ENCODE peak calls at places on chromosomes 4 and X, in five cellular contexts. One of them, this sample, is unnamed.

GRCh38 chrX:1592128-1592862 is 891 bp downstream of the AKAP17A start:
- DNase-seq in activated CD4-positive, alpha-beta T cell treated with anti-CD3 and anti-CD28 coated beads, Interleukin-2, amount 50 U/mL, for 1 hour: no peak
- DNase-seq in adipocyte: peak; percentile 56
- DNase-seq in stimulated activated CD4-positive, alpha-beta T cell treated with anti-CD3 and anti-CD28 coated beads, Interleukin-2, amount 100 ng/mL, for 48 hours: no peak
- DNase-seq in activated gamma-delta T cell treated with anti-CD3 and anti-CD28 coated beads, Interleukin-2, amount 50 U/mL, for 16 hours: no peak
- DNase-seq in this sample: peak; percentile 94

GRCh38 chr4:15805583-15806517 is 27.7 kb downstream of the CD38 start:
- DNase-seq in activated CD4-positive, alpha-beta T cell treated with anti-CD3 and anti-CD28 coated beads, Interleukin-2, amount 50 U/mL, for 1 hour: peak; percentile 21
- DNase-seq in activated gamma-delta T cell treated with anti-CD3 and anti-CD28 coated beads, Interleukin-2, amount 50 U/mL, for 16 hours: peak; percentile 7
- DNase-seq in adipocyte: peak; percentile 73
- DNase-seq in stimulated activated CD4-positive, alpha-beta T cell treated with anti-CD3 and anti-CD28 coated beads, Interleukin-2, amount 100 ng/mL, for 48 hours: peak; percentile 16
- DNase-seq in this sample: no peak

GRCh38 chrX:7120578-7121219 is 26.8 kb upstream of the STS start:
- DNase-seq in adipocyte: peak; percentile 47
- DNase-seq in activated CD4-positive, alpha-beta T cell treated with anti-CD3 and anti-CD28 coated beads, Interleukin-2, amount 50 U/mL, for 1 hour: no peak
- DNase-seq in activated gamma-delta T cell treated with anti-CD3 and anti-CD28 coated beads, Interleukin-2, amount 50 U/mL, for 16 hours: no peak
- DNase-seq in stimulated activated CD4-positive, alpha-beta T cell treated with anti-CD3 and anti-CD28 coated beads, Interleukin-2, amount 100 ng/mL, for 48 hours: no peak
- DNase-seq in this sample: peak; percentile 65

GRCh38 chrX:7941390-7942042 is 14.3 kb upstream of the PNPLA4 start:
- DNase-seq in activated CD4-positive, alpha-beta T cell treated with anti-CD3 and anti-CD28 coated beads, Interleukin-2, amount 50 U/mL, for 1 hour: no peak
- DNase-seq in adipocyte: peak; percentile 26
- DNase-seq in stimulated activated CD4-positive, alpha-beta T cell treated with anti-CD3 and anti-CD28 coated beads, Interleukin-2, amount 100 ng/mL, for 48 hours: no peak
- DNase-seq in activated gamma-delta T cell treated with anti-CD3 and anti-CD28 coated beads, Interleukin-2, amount 50 U/mL, for 16 hours: no peak
- DNase-seq in this sample: no peak

GRCh38 chrX:3252744-3253143 is 93.7 kb downstream of the MXRA5 start:
- DNase-seq in activated gamma-delta T cell treated with anti-CD3 and anti-CD28 coated beads, Interleukin-2, amount 50 U/mL, for 16 hours: no peak
- DNase-seq in stimulated activated CD4-positive, alpha-beta T cell treated with anti-CD3 and anti-CD28 coated beads, Interleukin-2, amount 100 ng/mL, for 48 hours: no peak
- DNase-seq in adipocyte: peak; percentile 26
- DNase-seq in activated CD4-positive, alpha-beta T cell treated with anti-CD3 and anti-CD28 coated beads, Interleukin-2, amount 50 U/mL, for 1 hour: no peak
- DNase-seq in this sample: no peak

GRCh38 chr4:188295899-188296298 is 156.7 kb downstream of the TRIML1 start:
- DNase-seq in adipocyte: peak; percentile 37
- DNase-seq in activated CD4-positive, alpha-beta T cell treated with anti-CD3 and anti-CD28 coated beads, Interleukin-2, amount 50 U/mL, for 1 hour: no peak
- DNase-seq in stimulated activated CD4-positive, alpha-beta T cell treated with anti-CD3 and anti-CD28 coated beads, Interleukin-2, amount 100 ng/mL, for 48 hours: no peak
- DNase-seq in activated gamma-delta T cell treated with anti-CD3 and anti-CD28 coated beads, Interleukin-2, amount 50 U/mL, for 16 hours: no peak
- DNase-seq in this sample: peak; percentile 89

GRCh38 chrX:31279359-31279758 is 207.5 kb upstream of the FTHL17 start:
- DNase-seq in activated gamma-delta T cell treated with anti-CD3 and anti-CD28 coated beads, Interleukin-2, amount 50 U/mL, for 16 hours: no peak
- DNase-seq in stimulated activated CD4-positive, alpha-beta T cell treated with anti-CD3 and anti-CD28 coated beads, Interleukin-2, amount 100 ng/mL, for 48 hours: no peak
- DNase-seq in activated CD4-positive, alpha-beta T cell treated with anti-CD3 and anti-CD28 coated beads, Interleukin-2, amount 50 U/mL, for 1 hour: no peak
- DNase-seq in adipocyte: no peak
- DNase-seq in this sample: no peak

GRCh38 chr4:101014417-101014816 is 332.9 kb downstream of the PPP3CA start:
- DNase-seq in activated gamma-delta T cell treated with anti-CD3 and anti-CD28 coated beads, Interleukin-2, amount 50 U/mL, for 16 hours: no peak
- DNase-seq in stimulated activated CD4-positive, alpha-beta T cell treated with anti-CD3 and anti-CD28 coated beads, Interleukin-2, amount 100 ng/mL, for 48 hours: no peak
- DNase-seq in adipocyte: no peak
- DNase-seq in activated CD4-positive, alpha-beta T cell treated with anti-CD3 and anti-CD28 coated beads, Interleukin-2, amount 50 U/mL, for 1 hour: no peak
- DNase-seq in this sample: no peak

GRCh38 chr4:136803430-136803829 is 728.9 kb downstream of the PCDH18 start:
- DNase-seq in activated CD4-positive, alpha-beta T cell treated with anti-CD3 and anti-CD28 coated beads, Interleukin-2, amount 50 U/mL, for 1 hour: no peak
- DNase-seq in stimulated activated CD4-positive, alpha-beta T cell treated with anti-CD3 and anti-CD28 coated beads, Interleukin-2, amount 100 ng/mL, for 48 hours: no peak
- DNase-seq in adipocyte: no peak
- DNase-seq in activated gamma-delta T cell treated with anti-CD3 and anti-CD28 coated beads, Interleukin-2, amount 50 U/mL, for 16 hours: no peak
- DNase-seq in this sample: no peak

GRCh38 chr4:133555671-133556070 is 406.6 kb downstream of the PCDH10 start:
- DNase-seq in adipocyte: no peak
- DNase-seq in activated gamma-delta T cell treated with anti-CD3 and anti-CD28 coated beads, Interleukin-2, amount 50 U/mL, for 16 hours: no peak
- DNase-seq in stimulated activated CD4-positive, alpha-beta T cell treated with anti-CD3 and anti-CD28 coated beads, Interleukin-2, amount 100 ng/mL, for 48 hours: no peak
- DNase-seq in activated CD4-positive, alpha-beta T cell treated with anti-CD3 and anti-CD28 coated beads, Interleukin-2, amount 50 U/mL, for 1 hour: no peak
- DNase-seq in this sample: no peak

GRCh38 chrX:46959101-46959500 is 46.9 kb downstream of the JADE3 start:
- DNase-seq in activated CD4-positive, alpha-beta T cell treated with anti-CD3 and anti-CD28 coated beads, Interleukin-2, amount 50 U/mL, for 1 hour: no peak
- DNase-seq in activated gamma-delta T cell treated with anti-CD3 and anti-CD28 coated beads, Interleukin-2, amount 50 U/mL, for 16 hours: no peak
- DNase-seq in adipocyte: no peak
- DNase-seq in stimulated activated CD4-positive, alpha-beta T cell treated with anti-CD3 and anti-CD28 coated beads, Interleukin-2, amount 100 ng/mL, for 48 hours: no peak
- DNase-seq in this sample: no peak

GRCh38 chr4:96170198-96170597 is 330.3 kb downstream of the PDHA2 start:
- DNase-seq in activated CD4-positive, alpha-beta T cell treated with anti-CD3 and anti-CD28 coated beads, Interleukin-2, amount 50 U/mL, for 1 hour: no peak
- DNase-seq in activated gamma-delta T cell treated with anti-CD3 and anti-CD28 coated beads, Interleukin-2, amount 50 U/mL, for 16 hours: no peak
- DNase-seq in stimulated activated CD4-positive, alpha-beta T cell treated with anti-CD3 and anti-CD28 coated beads, Interleukin-2, amount 100 ng/mL, for 48 hours: no peak
- DNase-seq in adipocyte: no peak
- DNase-seq in this sample: no peak

GRCh38 chr4:32148120-32148666 is 1428.0 kb downstream of the PCDH7 start:
- DNase-seq in activated CD4-positive, alpha-beta T cell treated with anti-CD3 and anti-CD28 coated beads, Interleukin-2, amount 50 U/mL, for 1 hour: no peak
- DNase-seq in stimulated activated CD4-positive, alpha-beta T cell treated with anti-CD3 and anti-CD28 coated beads, Interleukin-2, amount 100 ng/mL, for 48 hours: no peak
- DNase-seq in adipocyte: peak; percentile 22
- DNase-seq in activated gamma-delta T cell treated with anti-CD3 and anti-CD28 coated beads, Interleukin-2, amount 50 U/mL, for 16 hours: no peak
- DNase-seq in this sample: no peak

GRCh38 chr4:87005690-87006461 is 71.1 kb downstream of the AFF1 start:
- DNase-seq in adipocyte: no peak
- DNase-seq in activated gamma-delta T cell treated with anti-CD3 and anti-CD28 coated beads, Interleukin-2, amount 50 U/mL, for 16 hours: peak; percentile 11
- DNase-seq in activated CD4-positive, alpha-beta T cell treated with anti-CD3 and anti-CD28 coated beads, Interleukin-2, amount 50 U/mL, for 1 hour: no peak
- DNase-seq in stimulated activated CD4-positive, alpha-beta T cell treated with anti-CD3 and anti-CD28 coated beads, Interleukin-2, amount 100 ng/mL, for 48 hours: peak; percentile 25
- DNase-seq in this sample: no peak

GRCh38 chr4:1720163-1720983 is 750 bp downstream of the TMEM129 start:
- DNase-seq in activated gamma-delta T cell treated with anti-CD3 and anti-CD28 coated beads, Interleukin-2, amount 50 U/mL, for 16 hours: no peak
- DNase-seq in stimulated activated CD4-positive, alpha-beta T cell treated with anti-CD3 and anti-CD28 coated beads, Interleukin-2, amount 100 ng/mL, for 48 hours: peak; percentile 44
- DNase-seq in adipocyte: peak; percentile 69
- DNase-seq in activated CD4-positive, alpha-beta T cell treated with anti-CD3 and anti-CD28 coated beads, Interleukin-2, amount 50 U/mL, for 1 hour: peak; percentile 24
- DNase-seq in this sample: peak; percentile 98

GRCh38 chrX:55057691-55058249 is 17.1 kb upstream of the PAGE2B start:
- DNase-seq in activated gamma-delta T cell treated with anti-CD3 and anti-CD28 coated beads, Interleukin-2, amount 50 U/mL, for 16 hours: peak; percentile 9
- DNase-seq in activated CD4-positive, alpha-beta T cell treated with anti-CD3 and anti-CD28 coated beads, Interleukin-2, amount 50 U/mL, for 1 hour: peak; percentile 25
- DNase-seq in adipocyte: peak; percentile 59
- DNase-seq in stimulated activated CD4-positive, alpha-beta T cell treated with anti-CD3 and anti-CD28 coated beads, Interleukin-2, amount 100 ng/mL, for 48 hours: no peak
- DNase-seq in this sample: no peak

GRCh38 chr4:53483250-53483649 is 105.8 kb downstream of the FIP1L1 start:
- DNase-seq in activated gamma-delta T cell treated with anti-CD3 and anti-CD28 coated beads, Interleukin-2, amount 50 U/mL, for 16 hours: no peak
- DNase-seq in stimulated activated CD4-positive, alpha-beta T cell treated with anti-CD3 and anti-CD28 coated beads, Interleukin-2, amount 100 ng/mL, for 48 hours: no peak
- DNase-seq in activated CD4-positive, alpha-beta T cell treated with anti-CD3 and anti-CD28 coated beads, Interleukin-2, amount 50 U/mL, for 1 hour: no peak
- DNase-seq in adipocyte: no peak
- DNase-seq in this sample: no peak

GRCh38 chrX:46628406-46629371 is 55.1 kb downstream of the CHST7 start:
- DNase-seq in activated gamma-delta T cell treated with anti-CD3 and anti-CD28 coated beads, Interleukin-2, amount 50 U/mL, for 16 hours: no peak
- DNase-seq in stimulated activated CD4-positive, alpha-beta T cell treated with anti-CD3 and anti-CD28 coated beads, Interleukin-2, amount 100 ng/mL, for 48 hours: no peak
- DNase-seq in activated CD4-positive, alpha-beta T cell treated with anti-CD3 and anti-CD28 coated beads, Interleukin-2, amount 50 U/mL, for 1 hour: no peak
- DNase-seq in adipocyte: peak; percentile 39
- DNase-seq in this sample: no peak

GRCh38 chrX:140157611-140158010 is 192.3 kb upstream of the CXorf66 start:
- DNase-seq in activated CD4-positive, alpha-beta T cell treated with anti-CD3 and anti-CD28 coated beads, Interleukin-2, amount 50 U/mL, for 1 hour: no peak
- DNase-seq in adipocyte: no peak
- DNase-seq in stimulated activated CD4-positive, alpha-beta T cell treated with anti-CD3 and anti-CD28 coated beads, Interleukin-2, amount 100 ng/mL, for 48 hours: no peak
- DNase-seq in activated gamma-delta T cell treated with anti-CD3 and anti-CD28 coated beads, Interleukin-2, amount 50 U/mL, for 16 hours: no peak
- DNase-seq in this sample: no peak

GRCh38 chr4:126727461-126727860 is 905.3 kb upstream of the INTU start:
- DNase-seq in stimulated activated CD4-positive, alpha-beta T cell treated with anti-CD3 and anti-CD28 coated beads, Interleukin-2, amount 100 ng/mL, for 48 hours: no peak
- DNase-seq in activated CD4-positive, alpha-beta T cell treated with anti-CD3 and anti-CD28 coated beads, Interleukin-2, amount 50 U/mL, for 1 hour: no peak
- DNase-seq in activated gamma-delta T cell treated with anti-CD3 and anti-CD28 coated beads, Interleukin-2, amount 50 U/mL, for 16 hours: no peak
- DNase-seq in adipocyte: peak; percentile 47
- DNase-seq in this sample: peak; percentile 82

GRCh38 chrX:96102997-96103396 is 581.6 kb upstream of the DIAPH2 start:
- DNase-seq in stimulated activated CD4-positive, alpha-beta T cell treated with anti-CD3 and anti-CD28 coated beads, Interleukin-2, amount 100 ng/mL, for 48 hours: no peak
- DNase-seq in adipocyte: no peak
- DNase-seq in activated gamma-delta T cell treated with anti-CD3 and anti-CD28 coated beads, Interleukin-2, amount 50 U/mL, for 16 hours: no peak
- DNase-seq in activated CD4-positive, alpha-beta T cell treated with anti-CD3 and anti-CD28 coated beads, Interleukin-2, amount 50 U/mL, for 1 hour: no peak
- DNase-seq in this sample: peak; percentile 10

GRCh38 chrX:3638280-3638873 is 75.1 kb downstream of the PRKX start:
- DNase-seq in adipocyte: peak; percentile 81
- DNase-seq in activated gamma-delta T cell treated with anti-CD3 and anti-CD28 coated beads, Interleukin-2, amount 50 U/mL, for 16 hours: peak; percentile 8
- DNase-seq in stimulated activated CD4-positive, alpha-beta T cell treated with anti-CD3 and anti-CD28 coated beads, Interleukin-2, amount 100 ng/mL, for 48 hours: peak; percentile 44
- DNase-seq in activated CD4-positive, alpha-beta T cell treated with anti-CD3 and anti-CD28 coated beads, Interleukin-2, amount 50 U/mL, for 1 hour: peak; percentile 9
- DNase-seq in this sample: peak; percentile 92

This sample was measured in osteoblast.